ENCODE peak calls at places on chromosomes 6 and 20, in six cellular contexts. H is heart left ventricle, S is bronchial epithelial cell, U is AG10803, Y is sigmoid colon, R is DND-41. D is an unnamed sample.

GRCh38 chr20:49699200-49699992 is 14.3 kb downstream of the B4GALT5 start:
- DNase-seq in U (no peak), H (no peak), R (no peak), Y (no peak), S (peak; percentile 94), D (peak; percentile 85)

GRCh38 chr6:161273356-161273751 is 507 bp downstream of the AGPAT4 start:
- DNase-seq in S (peak; percentile 12), R (no peak), Y (peak; percentile 64), U (peak; percentile 52), H (no peak), D (peak; percentile 51)

GRCh38 chr20:51227744-51228143 is 204.8 kb upstream of the KCNG1 start:
- DNase-seq in R (no peak), H (no peak), S (no peak), U (no peak), Y (no peak), D (no peak)

GRCh38 chr6:102352552-102352951 is 959.0 kb downstream of the GRIK2 start:
- DNase-seq in U (no peak), H (no peak), R (no peak), S (no peak), Y (no peak), D (no peak)

GRCh38 chr6:30325873-30326445 is 768 bp upstream of the TRIM39 start:
- DNase-seq in U (no peak), H (peak; percentile 41), S (peak; percentile 68), Y (no peak), R (peak; percentile 66), D (peak; percentile 80)

GRCh38 chr6:43702522-43703440 is 15.2 kb upstream of the MRPS18A start:
- DNase-seq in U (peak; percentile 93), H (peak; percentile 94), Y (peak; percentile 96), S (peak; percentile 91), R (peak; percentile 26), D (peak; percentile 52)

GRCh38 chr6:160348552-160349441 is 619 bp downstream of the SLC22A3 start:
- DNase-seq in U (no peak), Y (no peak), S (peak; percentile 27), R (no peak), H (peak; percentile 27), D (no peak)

GRCh38 chr6:167287513-167288048 is 3.5 kb upstream of the UNC93A start:
- DNase-seq in U (no peak), R (no peak), Y (no peak), S (no peak), H (no peak), D (no peak)

GRCh38 chr6:3176562-3177355 is 19.4 kb upstream of the TUBB2A start:
- DNase-seq in R (peak; percentile 28), U (peak; percentile 78), H (no peak), S (peak; percentile 90), Y (no peak), D (no peak)

GRCh38 chr6:41505084-41506049 is 40.8 kb upstream of the FOXP4 start:
- DNase-seq in S (no peak), U (peak; percentile 90), R (peak; percentile 10), Y (peak; percentile 95), H (peak; percentile 79), D (peak; percentile 82)

GRCh38 chr6:29589423-29590048 is 4.6 kb downstream of the OR2H2 start:
- DNase-seq in S (peak; percentile 46), R (peak; percentile 55), H (no peak), U (peak; percentile 51), Y (no peak), D (peak; percentile 64)

GRCh38 chr6:15915508-15916178 is 213.2 kb upstream of the MYLIP start:
- DNase-seq in S (no peak), H (no peak), U (no peak), R (no peak), Y (no peak), D (no peak)

GRCh38 chr20:22282696-22283095 is 301.7 kb downstream of the FOXA2 start:
- DNase-seq in Y (no peak), H (no peak), R (no peak), S (no peak), U (no peak), D (no peak)

GRCh38 chr6:142842423-142843261 is 102.3 kb downstream of the HIVEP2 start:
- DNase-seq in H (no peak), S (peak; percentile 59), Y (no peak), U (no peak), R (peak; percentile 32), D (peak; percentile 95)

GRCh38 chr6:130912451-130912850 is 85.2 kb downstream of the SMLR1 start:
- DNase-seq in R (no peak), H (no peak), S (no peak), U (no peak), Y (no peak), D (no peak)

GRCh38 chr6:156777866-156778614 is 862 bp downstream of the ARID1B start:
- DNase-seq in S (no peak), H (peak; percentile 64), U (peak; percentile 51), R (peak; percentile 81), Y (peak; percentile 71), D (peak; percentile 78)

GRCh38 chr6:41367700-41368099 is 32.3 kb downstream of the NCR2 start:
- DNase-seq in Y (no peak), H (peak; percentile 50), U (peak; percentile 29), S (peak; percentile 47), R (peak; percentile 59), D (no peak)

GRCh38 chr20:59643616-59644061 is 39.3 kb downstream of the PHACTR3 start:
- DNase-seq in R (no peak), S (no peak), U (no peak), Y (peak; percentile 35), H (no peak), D (no peak)

GRCh38 chr6:4394786-4395185 is 259.4 kb upstream of the ECI2 start:
- DNase-seq in U (no peak), Y (no peak), S (peak; percentile 17), R (no peak), H (no peak), D (no peak)

GRCh38 chr20:59808729-59809381 is 124.6 kb downstream of the SYCP2 start:
- DNase-seq in S (no peak), Y (peak; percentile 17), H (peak; percentile 12), R (no peak), U (no peak), D (no peak)

GRCh38 chr6:108575905-108576494 is 15.3 kb downstream of the FOXO3 start:
- DNase-seq in U (no peak), Y (no peak), H (no peak), R (no peak), S (no peak), D (no peak)

GRCh38 chr20:39021748-39022147 is 59.6 kb downstream of the DHX35 start:
- DNase-seq in R (no peak), Y (no peak), S (no peak), U (no peak), H (no peak), D (peak; percentile 91)

GRCh38 chr20:39016076-39016475 is 53.9 kb downstream of the DHX35 start:
- DNase-seq in S (peak; percentile 64), R (no peak), H (no peak), Y (no peak), U (no peak), D (no peak)

GRCh38 chr20:39016496-39016895 is 54.4 kb downstream of the DHX35 start:
- DNase-seq in S (peak; percentile 83), R (no peak), Y (no peak), H (no peak), U (no peak), D (no peak)

DNA sequence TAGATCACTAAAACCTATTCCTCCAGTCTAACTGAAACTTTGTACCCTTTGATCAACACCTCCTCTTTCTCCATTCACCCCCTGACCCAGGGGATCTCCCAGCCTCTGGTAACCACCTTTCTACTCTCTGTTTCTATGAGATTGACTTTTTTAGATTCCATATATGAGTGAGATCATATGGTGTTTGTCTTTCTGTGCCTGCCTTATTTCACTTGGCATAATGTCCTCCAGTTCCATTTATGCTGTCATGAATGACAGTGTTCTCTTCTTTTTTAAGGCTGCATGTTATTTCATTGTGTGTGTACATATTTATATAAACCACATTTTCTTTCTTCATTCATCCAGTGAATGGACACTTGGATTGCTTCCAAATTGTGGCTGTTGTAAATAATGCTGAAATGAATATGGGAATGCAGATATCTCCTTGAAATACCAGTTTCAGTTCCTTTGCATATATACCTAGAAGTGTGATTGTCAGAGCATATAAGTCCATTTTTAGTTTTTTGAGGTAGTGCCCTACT is 57.7 kb downstream of the DHX35 start:
- DNase-seq in R (no peak), Y (no peak), S (no peak), U (no peak), H (no peak), D (peak; percentile 89)
- H3K4me3 ChIP-seq in R (no peak overlapping the region), Y (no peak overlapping the region), S (no peak overlapping the region), U (no peak overlapping the region), H (no peak overlapping the region), D (no peak overlapping the region)

GRCh38 chr20:45538209-45538798 is 978 bp downstream of the WFDC6 start:
- DNase-seq in H (no peak), Y (no peak), U (no peak), S (peak; percentile 89), R (no peak), D (no peak)
- TF ChIP-seq CTCF in H (no peak), Y (no peak), U (no peak), S (peak; percentile 18), R (peak; percentile 30), D (no peak)

DNA sequence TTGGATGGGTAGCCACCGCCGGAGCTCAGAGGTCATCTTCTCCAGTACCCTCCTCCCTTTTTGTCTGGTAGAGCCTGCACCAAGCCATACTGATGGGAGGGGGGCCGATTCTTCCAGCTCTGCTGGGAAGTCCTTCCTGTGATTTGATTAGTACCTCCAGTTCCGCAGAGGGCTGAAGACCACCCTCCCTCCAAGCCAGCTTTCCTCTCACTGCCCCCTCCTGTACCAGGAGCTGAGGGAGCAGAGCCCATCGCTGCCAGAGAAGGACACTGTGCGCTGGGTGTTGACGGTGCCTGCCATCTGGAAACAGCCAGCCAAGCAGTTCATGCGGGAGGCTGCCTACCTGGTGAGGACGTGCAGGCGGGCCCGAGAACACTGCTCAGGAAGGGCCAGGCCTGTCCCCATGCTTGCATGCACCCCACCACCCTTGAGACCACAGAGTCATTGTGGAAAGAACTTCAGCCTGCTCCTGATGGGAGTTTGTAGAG is 13.2 kb downstream of the HSPA12B start:
- DNase-seq in S (no peak), R (no peak), H (no peak), U (no peak), Y (no peak), D (no peak)
- H3K4me3 ChIP-seq in S (no peak overlapping the region), R (no peak overlapping the region), H (no peak overlapping the region), U (no peak overlapping the region), Y (no peak overlapping the region), D (no peak overlapping the region)

GRCh38 chr6:13370623-13371022 is 42.3 kb upstream of the TBC1D7 start:
- DNase-seq in Y (no peak), S (no peak), U (no peak), R (no peak), H (no peak), D (no peak)

GRCh38 chr6:13368079-13368478 is 39.7 kb upstream of the TBC1D7 start:
- DNase-seq in S (no peak), Y (no peak), R (no peak), H (no peak), U (no peak), D (no peak)

GRCh38 chr6:13369591-13369990 is 41.3 kb upstream of the TBC1D7 start:
- DNase-seq in S (no peak), U (no peak), H (no peak), Y (no peak), R (no peak), D (no peak)

GRCh38 chr6:13367396-13367795 is 39.1 kb upstream of the TBC1D7 start:
- DNase-seq in S (no peak), Y (no peak), R (no peak), H (no peak), U (no peak), D (no peak)

DNA sequence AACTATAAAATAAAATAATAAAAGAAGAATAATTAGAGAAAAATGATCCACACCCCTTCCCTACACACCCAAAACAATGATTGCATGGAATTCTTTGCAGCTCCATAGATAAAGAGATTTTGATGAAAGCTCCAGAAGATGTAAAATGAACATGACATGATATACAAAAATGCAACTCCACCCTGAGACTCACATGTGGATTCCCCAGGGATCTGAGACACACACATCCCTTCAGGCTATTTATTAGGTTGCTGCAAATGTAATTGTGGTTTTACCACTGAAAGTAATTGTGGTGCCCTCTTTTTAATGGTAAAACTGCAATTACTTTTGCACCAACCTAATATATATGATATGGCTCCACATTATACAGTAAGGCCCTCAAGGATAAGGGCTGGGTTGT is 40.4 kb upstream of the TBC1D7 start:
- DNase-seq in H (no peak), Y (no peak), R (no peak), U (peak; percentile 66), S (peak; percentile 61), D (no peak)
- TF ChIP-seq CTCF in H (no peak), Y (no peak), R (no peak), U (no peak), S (no peak), D (no peak)

D was measured in GM12865.